ENCODE peak calls at places on chromosomes 7 and 10, in seven cellular contexts. E is Peyer's patch; V is SK-N-MC; R is A549; F is AG04450; Z is astrocyte; K is effector memory CD4-positive, alpha-beta T cell. G is an unnamed sample.

GRCh38 chr7:2520131-2520807 is 695 bp downstream of the LFNG start:
- DNase-seq in E (peak; percentile 78), K (no peak), F (no peak), R (peak; percentile 55), Z (no peak), V (no peak), G (no peak)

GRCh38 chr10:659710-660141 is 29.7 kb downstream of the DIP2C start:
- DNase-seq in V (no peak), R (no peak), E (no peak), K (no peak), F (peak; percentile 23), Z (peak; percentile 89), G (no peak)

GRCh38 chr10:36281871-36282331 is 639.8 kb upstream of the FZD8 start:
- DNase-seq in E (no peak), V (no peak), F (no peak), K (no peak), R (peak; percentile 87), Z (peak; percentile 2), G (no peak)

GRCh38 chr7:11427686-11428273 is 404.2 kb downstream of the THSD7A start:
- DNase-seq in F (peak; percentile 46), Z (peak; percentile 54), E (no peak), R (peak; percentile 76), V (peak; percentile 66), K (no peak), G (no peak)

GRCh38 chr10:77959384-77959783 is 32.8 kb upstream of the DLG5 start:
- DNase-seq in Z (peak; percentile 38), E (no peak), R (no peak), F (no peak), V (no peak), K (no peak), G (no peak)

GRCh38 chr7:96300487-96300886 is 21.4 kb downstream of the SLC25A13 start:
- DNase-seq in R (no peak), E (no peak), F (no peak), V (no peak), Z (no peak), K (no peak), G (no peak)

GRCh38 chr10:76906221-76906620 is 731.4 kb downstream of the KCNMA1 start:
- DNase-seq in R (no peak), K (no peak), E (no peak), V (no peak), Z (no peak), F (no peak), G (no peak)

GRCh38 chr7:114952296-114952695 is 30.4 kb downstream of the MDFIC start:
- DNase-seq in E (no peak), Z (no peak), F (no peak), V (no peak), R (no peak), K (no peak), G (no peak)

GRCh38 chr10:116774728-116775151 is 32.4 kb upstream of the HSPA12A start:
- DNase-seq in Z (no peak), R (no peak), F (no peak), E (no peak), K (no peak), V (no peak), G (no peak)

GRCh38 chr10:14186245-14186644 is 144.5 kb downstream of the FRMD4A start:
- DNase-seq in E (no peak), Z (no peak), V (no peak), K (no peak), F (no peak), R (peak; percentile 17), G (no peak)

GRCh38 chr7:55507743-55508142 is 64.6 kb downstream of the VOPP1 start:
- DNase-seq in F (no peak), E (no peak), V (no peak), Z (no peak), R (no peak), K (no peak), G (no peak)

GRCh38 chr10:62924344-62924748 is 108.2 kb upstream of the EGR2 start:
- DNase-seq in E (no peak), K (no peak), R (no peak), Z (no peak), F (no peak), V (no peak), G (no peak)

GRCh38 chr10:132420469-132421376 is 23.7 kb downstream of the PWWP2B start:
- DNase-seq in F (no peak), R (peak; percentile 52), V (no peak), K (no peak), E (peak; percentile 72), Z (no peak), G (no peak)

GRCh38 chr7:151446412-151446811 is 6.5 kb upstream of the CRYGN start:
- DNase-seq in Z (no peak), E (no peak), R (no peak), F (no peak), V (no peak), K (no peak), G (no peak)

GRCh38 chr7:128911441-128912031 is 1.0 kb upstream of the KCP start:
- DNase-seq in R (no peak), F (no peak), E (peak; percentile 47), V (no peak), Z (no peak), K (no peak), G (no peak)

GRCh38 chr10:127266431-127266830 is 70.0 kb upstream of the INSYN2A start:
- DNase-seq in Z (no peak), K (no peak), V (no peak), R (no peak), F (no peak), E (no peak), G (no peak)

GRCh38 chr10:45515630-45516029 is 141.6 kb downstream of the ALOX5 start:
- DNase-seq in F (no peak), V (no peak), R (no peak), Z (no peak), K (no peak), E (no peak), G (no peak)

GRCh38 chr10:95391570-95392249 is 100.9 kb upstream of the PDLIM1 start:
- DNase-seq in F (peak; percentile 7), K (no peak), R (peak; percentile 23), V (no peak), Z (peak; percentile 39), E (no peak), G (no peak)

GRCh38 chr7:109386959-109387358 is 817.3 kb downstream of the DNAJB9 start:
- DNase-seq in R (no peak), F (no peak), E (no peak), K (no peak), V (no peak), Z (no peak), G (no peak)
- H3K9me3 ChIP-seq in R (no peaks in the 10 kb centered on the region), F (peaks cover 8% of the 10 kb centered on the region), E (no peaks in the 10 kb centered on the region), K (no peaks in the 10 kb centered on the region), V (no peaks in the 10 kb centered on the region), Z (no peaks in the 10 kb centered on the region), G (no peaks in the 10 kb centered on the region)

GRCh38 chr10:126158090-126158489 is 230.2 kb downstream of the ADAM12 start:
- DNase-seq in Z (no peak), F (no peak), K (no peak), V (no peak), E (no peak), R (no peak), G (no peak)

GRCh38 chr10:126156012-126156411 is 232.3 kb downstream of the ADAM12 start:
- DNase-seq in K (no peak), E (no peak), F (no peak), V (no peak), Z (no peak), R (no peak), G (no peak)

GRCh38 chr10:126156545-126156944 is 231.7 kb downstream of the ADAM12 start:
- DNase-seq in V (no peak), F (no peak), K (no peak), Z (no peak), E (no peak), R (no peak), G (no peak)

GRCh38 chr10:126158537-126158936 is 229.7 kb downstream of the ADAM12 start:
- DNase-seq in K (no peak), F (no peak), V (no peak), Z (no peak), R (no peak), E (no peak), G (no peak)

DNA sequence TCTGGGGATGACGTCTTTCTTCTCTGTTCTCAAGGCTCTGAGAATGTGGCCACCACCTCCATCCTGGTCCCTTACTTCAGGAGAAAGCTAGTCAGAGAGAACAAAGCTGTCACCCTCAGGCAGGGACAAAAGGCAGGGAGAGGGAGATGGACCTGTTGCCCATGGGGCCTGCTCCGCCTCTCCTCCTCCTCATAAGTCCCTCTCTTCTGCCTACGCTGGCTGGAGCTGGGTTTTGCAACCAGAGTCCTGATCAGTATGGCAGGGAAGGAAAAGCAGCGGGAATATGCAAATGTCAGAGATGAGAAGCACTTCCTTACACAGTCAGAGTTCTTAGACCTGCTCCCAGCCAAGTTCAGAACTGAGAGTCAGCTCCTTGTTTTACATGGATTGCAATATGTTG is 231.2 kb downstream of the ADAM12 start:
- DNase-seq in F (no peak), R (no peak), E (no peak), Z (no peak), V (no peak), K (no peak), G (no peak)
- H3K9me3 ChIP-seq in F (peaks cover 2% of the 10 kb centered on the region), R (no peaks in the 10 kb centered on the region), E (no peaks in the 10 kb centered on the region), Z (no peaks in the 10 kb centered on the region), V (no peaks in the 10 kb centered on the region), K (no peaks in the 10 kb centered on the region), G (no peaks in the 10 kb centered on the region)

DNA sequence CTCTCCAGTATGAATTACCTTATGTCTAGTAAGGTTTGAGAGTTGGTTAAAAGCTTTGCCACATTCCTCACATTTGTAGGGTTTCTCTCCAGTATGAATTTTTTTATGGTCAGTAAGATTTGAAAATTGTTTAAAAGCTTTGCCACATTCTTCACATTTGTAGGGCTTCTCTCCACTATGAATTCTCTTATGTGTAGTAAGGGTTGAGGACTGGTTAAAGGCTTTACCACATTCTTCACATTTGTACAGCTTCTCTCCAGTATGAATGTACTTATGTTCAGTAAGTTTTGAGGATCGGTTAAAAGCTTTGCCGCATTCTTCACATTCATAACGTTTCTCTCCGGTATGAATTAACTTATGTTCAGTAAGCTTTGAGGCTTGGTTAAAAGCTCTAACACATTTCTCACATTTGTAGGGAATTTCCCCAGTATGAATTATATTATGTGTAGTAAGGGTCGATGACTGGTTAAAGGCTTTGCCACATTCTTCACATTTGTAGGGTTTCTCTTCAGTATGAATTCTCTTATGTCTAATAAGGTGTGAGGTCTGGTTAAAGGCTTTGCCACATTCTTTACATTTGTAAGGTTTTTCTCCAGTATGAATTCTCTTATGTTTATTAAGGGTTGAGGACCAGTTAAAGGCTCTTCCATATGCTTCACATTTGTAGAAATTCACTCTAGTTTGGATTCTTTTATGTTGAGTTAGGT is 12.2 kb downstream of the ZNF117 start:
- DNase-seq in V (no peak), R (no peak), F (no peak), Z (no peak), K (no peak), E (no peak), G (no peak)
- H3K9me3 ChIP-seq in V (no peaks in the 10 kb centered on the region), R (peaks cover 65% of the 10 kb centered on the region), F (peaks cover 4% of the 10 kb centered on the region), Z (peaks cover 32% of the 10 kb centered on the region), K (peaks cover 26% of the 10 kb centered on the region), E (peaks cover 3% of the 10 kb centered on the region), G (peaks cover 23% of the 10 kb centered on the region)

GRCh38 chr7:149077594-149077993 is 12.9 kb downstream of the ZNF786 start:
- DNase-seq in Z (no peak), V (no peak), F (no peak), E (no peak), K (no peak), R (no peak), G (no peak)

GRCh38 chr7:149087366-149087765 is 3.2 kb downstream of the ZNF786 start:
- DNase-seq in V (no peak), K (no peak), F (no peak), Z (no peak), R (no peak), E (no peak), G (no peak)

GRCh38 chr7:149084407-149084806 is 6.1 kb downstream of the ZNF786 start:
- DNase-seq in R (no peak), E (no peak), Z (no peak), V (no peak), K (no peak), F (no peak), G (no peak)

GRCh38 chr7:149081914-149082313 is 8.6 kb downstream of the ZNF786 start:
- DNase-seq in F (no peak), K (no peak), R (no peak), V (no peak), E (no peak), Z (no peak), G (no peak)
- H3K9me3 ChIP-seq in F (peaks cover 4% of the 10 kb centered on the region), K (no peaks in the 10 kb centered on the region), R (peaks cover 8% of the 10 kb centered on the region), V (no peaks in the 10 kb centered on the region), E (no peaks in the 10 kb centered on the region), Z (no peaks in the 10 kb centered on the region), G (no peaks in the 10 kb centered on the region)